ENCODE peak calls at places on chromosomes 5 and 9, in nine cellular contexts. A is HEK293T, Z is uterus, R is IMR-90, W is NCI-H2081, F is EH, S is hippocampal formation, K is islet precursor cell, P is NCI-H1436. J is an unnamed sample.

GRCh38 chr9:16602494-16602893 is 268.0 kb downstream of the BNC2 start:
- DNase-seq in W (no peak), Z (no peak), S (no peak), A (no peak), K (no peak), P (no peak), F (no peak), R (no peak), J (no peak)

GRCh38 chr5:98964621-98965020 is 35.8 kb upstream of the CHD1 start:
- DNase-seq in F (no peak), P (no peak), W (no peak), S (no peak), R (no peak), A (no peak), K (no peak), Z (no peak), J (no peak)

GRCh38 chr9:89435315-89435823 is 62.5 kb downstream of the SEMA4D start:
- DNase-seq in F (no peak), A (no peak), W (no peak), P (no peak), S (no peak), Z (no peak), K (peak), R (no peak), J (no peak)

GRCh38 chr9:88173378-88173999 is 35.2 kb upstream of the SPATA31C2 start:
- DNase-seq in S (no peak), Z (no peak), A (peak), P (no peak), F (peak), K (peak), W (peak), R (peak), J (no peak)

GRCh38 chr9:72540348-72540873 is 19.0 kb downstream of the TMC1 start:
- DNase-seq in R (peak), A (no peak), K (no peak), Z (no peak), S (no peak), W (no peak), F (peak), P (no peak), J (no peak)

GRCh38 chr9:126523621-126524111 is 90.1 kb upstream of the LMX1B start:
- DNase-seq in W (no peak), S (no peak), Z (no peak), F (no peak), R (no peak), P (no peak), A (no peak), K (no peak), J (no peak)

GRCh38 chr9:132651259-132651658 is 18.5 kb downstream of the DDX31 start:
- DNase-seq in K (no peak), Z (no peak), R (peak), W (no peak), P (no peak), F (peak), A (peak), S (no peak), J (no peak)

GRCh38 chr5:62259699-62260220 is 46.2 kb upstream of the KIF2A start:
- DNase-seq in S (no peak), F (no peak), R (no peak), P (no peak), K (no peak), Z (no peak), A (no peak), W (no peak), J (no peak)

GRCh38 chr9:1647776-1648175 is 367.4 kb upstream of the SMARCA2 start:
- DNase-seq in R (no peak), F (peak), S (no peak), A (no peak), K (peak), P (no peak), Z (no peak), W (no peak), J (no peak)

GRCh38 chr5:86675311-86675710 is 57.6 kb downstream of the COX7C start:
- DNase-seq in W (no peak), A (no peak), K (no peak), S (no peak), R (no peak), P (no peak), Z (no peak), F (no peak), J (no peak)

GRCh38 chr9:134662143-134662876 is 20.7 kb downstream of the COL5A1 start:
- DNase-seq in F (peak), A (no peak), P (no peak), K (peak), W (no peak), S (no peak), Z (peak), R (peak), J (no peak)

GRCh38 chr9:130058887-130059286 is 5.2 kb downstream of the GPR107 start:
- DNase-seq in A (no peak), S (no peak), Z (no peak), K (no peak), W (no peak), F (no peak), R (peak), P (no peak), J (no peak)

GRCh38 chr5:156479864-156480263 is 152.9 kb downstream of the SGCD start:
- DNase-seq in R (peak), P (no peak), K (no peak), F (peak), A (no peak), W (no peak), Z (no peak), S (no peak), J (no peak)

GRCh38 chr5:169778622-169779596 is 141.8 kb downstream of the DOCK2 start:
- DNase-seq in P (no peak), W (no peak), S (no peak), Z (no peak), R (no peak), A (no peak), K (no peak), F (no peak), J (no peak)